ENCODE peak calls at places on chromosome X, in eight cellular contexts. P, Q, L, H, A, S, D and V are unnamed samples.

GRCh38 chrX:48958635-48959094 is 1.3 kb upstream of the OTUD5 start:
- DNase-seq in P (peak; percentile 76), Q (no peak), L (peak; percentile 53), H (peak; percentile 21), A (no peak), S (peak; percentile 21), D (peak; percentile 46), V (no peak)

GRCh38 chrX:133985164-133986007 is at the start of gene GPC3:
- DNase-seq in P (no peak), Q (peak; percentile 86), L (no peak), H (peak; percentile 73), A (peak; percentile 70), S (no peak), D (peak; percentile 2), V (peak; percentile 30)

GRCh38 chrX:147875866-147876596 is 35.7 kb upstream of the FMR1 start:
- DNase-seq in P (no peak), Q (no peak), L (no peak), H (peak; percentile 85), A (no peak), S (no peak), D (no peak), V (no peak)

GRCh38 chrX:35711281-35711680 is 86.9 kb upstream of the MAGEB16 start:
- DNase-seq in P (no peak), Q (no peak), L (no peak), H (no peak), A (no peak), S (no peak), D (no peak), V (no peak)

GRCh38 chrX:103398321-103398937 is 22.1 kb downstream of the BEX3 start:
- DNase-seq in P (no peak), Q (no peak), L (peak; percentile 74), H (peak; percentile 34), A (no peak), S (no peak), D (peak; percentile 79), V (peak; percentile 51)

GRCh38 chrX:125205084-125205917 is 114.4 kb upstream of the TEX13C start:
- DNase-seq in P (peak; percentile 78), Q (peak; percentile 33), L (peak; percentile 66), H (no peak), A (peak; percentile 77), S (no peak), D (peak; percentile 21), V (peak; percentile 14)

GRCh38 chrX:1477229-1477628 is 24.5 kb upstream of the ASMTL start:
- DNase-seq in P (no peak), Q (no peak), L (no peak), H (no peak), A (no peak), S (no peak), D (no peak), V (no peak)

GRCh38 chrX:13489451-13489850 is 80.0 kb upstream of the EGFL6 start:
- DNase-seq in P (peak; percentile 85), Q (no peak), L (peak; percentile 47), H (no peak), A (no peak), S (no peak), D (peak; percentile 70), V (peak; percentile 6)

GRCh38 chrX:103373581-103373980 is 2.8 kb upstream of the BEX3 start:
- DNase-seq in P (no peak), Q (no peak), L (peak; percentile 57), H (no peak), A (no peak), S (no peak), D (peak; percentile 30), V (no peak)

GRCh38 chrX:12974797-12975669 is at the start of gene TMSB4X:
- DNase-seq in P (peak; percentile 91), Q (peak; percentile 84), L (peak; percentile 81), H (no peak), A (peak; percentile 93), S (no peak), D (peak; percentile 76), V (peak; percentile 69)

GRCh38 chrX:143429021-143429570 is 88.2 kb downstream of the SPANXN3 start:
- DNase-seq in P (no peak), Q (no peak), L (peak; percentile 69), H (no peak), A (no peak), S (no peak), D (no peak), V (peak; percentile 0)

GRCh38 chrX:15579778-15580747 is 20.7 kb downstream of the ACE2 start:
- DNase-seq in P (no peak), Q (no peak), L (no peak), H (no peak), A (no peak), S (no peak), D (peak; percentile 44), V (no peak)

GRCh38 chrX:85963736-85964135 is 83.6 kb downstream of the CHM start:
- DNase-seq in P (no peak), Q (no peak), L (peak; percentile 75), H (peak; percentile 1), A (no peak), S (peak; percentile 75), D (peak; percentile 42), V (peak; percentile 3)

GRCh38 chrX:149470960-149471359 is 34.1 kb downstream of the IDS start:
- DNase-seq in P (peak; percentile 86), Q (peak; percentile 78), L (peak; percentile 85), H (peak; percentile 16), A (peak; percentile 91), S (no peak), D (peak; percentile 52), V (peak; percentile 58)

GRCh38 chrX:150688911-150689451 is 4.2 kb upstream of the MTMR1 start:
- DNase-seq in P (no peak), Q (no peak), L (peak; percentile 97), H (peak; percentile 29), A (no peak), S (peak; percentile 84), D (peak; percentile 90), V (peak; percentile 70)

GRCh38 chrX:150680974-150681373 is 12.2 kb upstream of the MTMR1 start:
- DNase-seq in P (no peak), Q (peak; percentile 36), L (peak; percentile 66), H (peak; percentile 7), A (no peak), S (no peak), D (peak; percentile 37), V (peak; percentile 27)

GRCh38 chrX:150683112-150683511 is 10.1 kb upstream of the MTMR1 start:
- DNase-seq in P (no peak), Q (no peak), L (no peak), H (no peak), A (no peak), S (no peak), D (no peak), V (no peak)

DNA sequence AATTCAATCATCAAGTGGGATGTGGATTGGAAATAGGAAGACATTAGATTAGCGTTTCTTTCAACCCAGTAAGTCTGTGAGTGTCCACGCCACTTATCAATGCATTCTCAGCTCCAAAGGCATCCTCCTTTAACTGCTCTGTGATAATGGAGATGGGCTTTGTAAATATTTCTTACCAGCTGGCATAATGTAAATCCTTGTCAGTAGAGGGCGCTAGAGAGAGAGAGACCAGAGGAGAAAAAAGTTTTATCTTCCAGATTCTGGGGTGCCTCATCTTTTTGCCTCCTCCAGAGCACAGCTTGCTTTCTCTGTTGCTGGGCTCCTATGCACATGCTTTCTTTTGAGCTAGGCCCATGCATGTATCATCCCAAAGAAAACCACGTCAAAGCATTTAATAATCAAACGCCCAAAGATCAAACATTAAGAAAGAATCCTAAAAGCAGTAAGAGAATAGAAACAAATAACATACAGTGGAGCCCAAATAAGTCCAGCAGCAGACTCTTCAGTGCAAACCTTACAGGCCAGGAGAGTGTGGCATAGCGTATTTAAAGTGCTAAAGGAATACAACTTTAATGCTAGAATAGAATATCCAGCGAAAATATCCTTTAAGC is 9.6 kb upstream of the MTMR1 start:
- DNase-seq in P (no peak), Q (peak; percentile 43), L (peak; percentile 74), H (peak; percentile 26), A (no peak), S (no peak), D (peak; percentile 27), V (peak; percentile 23)
- TF ChIP-seq CTCF in P (peak; percentile 44), Q (peak; percentile 67), L (peak; percentile 69), H (peak; percentile 50), A (peak; percentile 33), S (peak; percentile 26), D (peak; percentile 34), V (peak; percentile 52)

GRCh38 chrX:34560180-34560579 is 96.9 kb downstream of the TMEM47 start:
- DNase-seq in P (no peak), Q (no peak), L (no peak), H (no peak), A (no peak), S (no peak), D (no peak), V (no peak)
- H3K27ac ChIP-seq in P (no peak overlapping the region), Q (no peak overlapping the region), L (no peak overlapping the region), H (no peak overlapping the region), A (no peak overlapping the region), S (no peak overlapping the region), D (peak overlapping the region; percentile 3), V (no peak overlapping the region)

DNA sequence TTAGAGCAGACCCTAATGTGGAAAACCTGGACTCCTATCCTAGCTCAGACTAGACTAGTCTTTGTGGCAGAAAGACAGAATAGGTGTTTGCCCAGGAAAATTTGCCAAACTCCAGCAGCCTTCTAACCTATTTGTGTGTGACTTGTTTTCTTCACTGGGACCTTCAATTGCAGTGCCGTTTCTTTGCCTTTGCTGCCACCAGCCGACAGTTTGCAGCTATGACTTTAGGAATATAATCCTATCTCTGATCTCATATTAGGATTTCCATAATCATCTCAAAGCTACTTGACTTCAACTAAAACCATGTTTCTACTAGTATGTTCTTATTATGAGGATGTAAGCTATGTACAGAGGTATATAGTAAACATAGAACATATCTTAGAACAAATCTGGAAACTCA is 60.2 kb upstream of the PGAM4 start:
- DNase-seq in P (no peak), Q (peak; percentile 38), L (peak; percentile 66), H (peak; percentile 11), A (no peak), S (no peak), D (peak; percentile 21), V (peak; percentile 13)
- TF ChIP-seq CTCF in P (peak; percentile 32), Q (peak; percentile 72), L (peak; percentile 88), H (peak; percentile 69), A (peak; percentile 19), S (peak; percentile 39), D (peak; percentile 61), V (peak; percentile 41)

GRCh38 chrX:83145910-83146309 is 362.2 kb upstream of the POU3F4 start:
- DNase-seq in P (no peak), Q (no peak), L (no peak), H (no peak), A (no peak), S (no peak), D (no peak), V (no peak)
- H3K27ac ChIP-seq in P (no peak overlapping the region), Q (no peak overlapping the region), L (no peak overlapping the region), H (no peak overlapping the region), A (no peak overlapping the region), S (no peak overlapping the region), D (no peak overlapping the region), V (no peak overlapping the region)

DNA sequence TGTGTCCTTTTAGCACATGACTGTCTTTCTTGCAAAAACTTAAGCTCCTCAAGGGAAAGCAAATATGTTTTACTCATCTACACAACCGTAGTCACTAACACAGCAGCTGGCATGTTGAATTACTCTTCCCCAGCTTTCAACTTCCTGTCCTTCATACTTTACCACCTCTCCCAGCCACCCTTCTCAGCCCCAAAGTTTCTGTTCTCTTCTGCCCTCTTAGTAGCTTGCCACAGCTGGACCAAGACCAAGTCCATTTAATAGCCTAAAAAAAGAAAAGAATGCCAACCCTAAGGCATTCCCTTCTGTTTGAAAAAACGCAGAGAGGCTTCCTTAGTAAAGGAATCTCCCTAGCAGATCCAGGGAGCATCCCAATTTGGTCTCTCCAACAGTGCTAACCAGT is 36.8 kb downstream of the SRPX2 start:
- DNase-seq in P (no peak), Q (no peak), L (no peak), H (no peak), A (no peak), S (no peak), D (no peak), V (no peak)
- TF ChIP-seq CTCF in P (no peak), Q (no peak), L (no peak), H (no peak), A (no peak), S (no peak), D (no peak), V (no peak)